ENCODE peak calls at places on chromosomes 5 and 9, in six cellular contexts. One of them, this sample, is unnamed.

GRCh38 chr9:27784999-27785713 is 211.9 kb upstream of the C9orf72 start:
- DNase-seq in neuronal stem cell: no peak
- DNase-seq in mesenchymal stem cell: peak
- DNase-seq in H9: no peak
- DNase-seq in H1: no peak
- DNase-seq in IMR-90: no peak
- DNase-seq in this sample: no peak

GRCh38 chr9:126860757-126861466 is 473 bp downstream of the ZBTB34 start:
- DNase-seq in mesenchymal stem cell: peak
- DNase-seq in H9: no peak
- DNase-seq in H1: no peak
- DNase-seq in IMR-90: no peak
- DNase-seq in neuronal stem cell: no peak
- DNase-seq in this sample: peak

GRCh38 chr5:60636001-60636400 is 64.0 kb downstream of the DEPDC1B start:
- DNase-seq in IMR-90: peak
- DNase-seq in H1: no peak
- DNase-seq in neuronal stem cell: no peak
- DNase-seq in H9: no peak
- DNase-seq in mesenchymal stem cell: no peak
- DNase-seq in this sample: no peak

GRCh38 chr5:137636846-137637515 is 98.9 kb downstream of the KLHL3 start:
- DNase-seq in H9: no peak
- DNase-seq in mesenchymal stem cell: no peak
- DNase-seq in IMR-90: no peak
- DNase-seq in neuronal stem cell: no peak
- DNase-seq in H1: no peak
- DNase-seq in this sample: no peak

GRCh38 chr5:102090770-102091169 is 205.3 kb downstream of the SLCO4C1 start:
- DNase-seq in neuronal stem cell: peak
- DNase-seq in IMR-90: no peak
- DNase-seq in H1: no peak
- DNase-seq in H9: no peak
- DNase-seq in mesenchymal stem cell: peak
- DNase-seq in this sample: no peak

GRCh38 chr9:123373941-123374340 is 17.9 kb downstream of the CRB2 start:
- DNase-seq in H9: peak
- DNase-seq in mesenchymal stem cell: peak
- DNase-seq in neuronal stem cell: peak
- DNase-seq in IMR-90: no peak
- DNase-seq in H1: no peak
- DNase-seq in this sample: no peak

GRCh38 chr9:109307380-109308240 is 13.2 kb downstream of the EPB41L4B start:
- DNase-seq in mesenchymal stem cell: no peak
- DNase-seq in H1: no peak
- DNase-seq in IMR-90: no peak
- DNase-seq in neuronal stem cell: no peak
- DNase-seq in H9: no peak
- DNase-seq in this sample: no peak

GRCh38 chr5:43145071-43145470 is 24.4 kb downstream of the ZNF131 start:
- DNase-seq in H1: no peak
- DNase-seq in IMR-90: no peak
- DNase-seq in neuronal stem cell: no peak
- DNase-seq in mesenchymal stem cell: no peak
- DNase-seq in H9: no peak
- DNase-seq in this sample: no peak

GRCh38 chr5:56326770-56327169 is 93.6 kb upstream of the ANKRD55 start:
- DNase-seq in H9: no peak
- DNase-seq in IMR-90: no peak
- DNase-seq in mesenchymal stem cell: no peak
- DNase-seq in H1: no peak
- DNase-seq in neuronal stem cell: no peak
- DNase-seq in this sample: no peak

GRCh38 chr5:107284822-107285510 is 385.8 kb downstream of the EFNA5 start:
- DNase-seq in H9: no peak
- DNase-seq in H1: no peak
- DNase-seq in IMR-90: peak
- DNase-seq in mesenchymal stem cell: peak
- DNase-seq in neuronal stem cell: no peak
- DNase-seq in this sample: peak

GRCh38 chr9:1946506-1946905 is 68.6 kb upstream of the SMARCA2 start:
- DNase-seq in mesenchymal stem cell: no peak
- DNase-seq in H1: no peak
- DNase-seq in neuronal stem cell: no peak
- DNase-seq in IMR-90: no peak
- DNase-seq in H9: no peak
- DNase-seq in this sample: no peak

GRCh38 chr5:140794594-140795258 is at the start of gene PCDHA2:
- DNase-seq in H9: no peak
- DNase-seq in IMR-90: no peak
- DNase-seq in mesenchymal stem cell: peak
- DNase-seq in H1: no peak
- DNase-seq in neuronal stem cell: no peak
- DNase-seq in this sample: no peak

GRCh38 chr5:100900796-100901731 is 2.0 kb downstream of the ST8SIA4 start:
- DNase-seq in IMR-90: peak
- DNase-seq in neuronal stem cell: peak
- DNase-seq in mesenchymal stem cell: peak
- DNase-seq in H1: no peak
- DNase-seq in H9: peak
- DNase-seq in this sample: peak

GRCh38 chr5:67051164-67051563 is 145.4 kb downstream of the CD180 start:
- DNase-seq in mesenchymal stem cell: no peak
- DNase-seq in H1: no peak
- DNase-seq in H9: no peak
- DNase-seq in neuronal stem cell: no peak
- DNase-seq in IMR-90: no peak
- DNase-seq in this sample: no peak

GRCh38 chr5:36726767-36727166 is 120.4 kb downstream of the SLC1A3 start:
- DNase-seq in mesenchymal stem cell: no peak
- DNase-seq in IMR-90: no peak
- DNase-seq in H1: no peak
- DNase-seq in neuronal stem cell: no peak
- DNase-seq in H9: no peak
- DNase-seq in this sample: no peak

GRCh38 chr5:157025093-157025698 is 33.7 kb downstream of the HAVCR1 start:
- DNase-seq in H1: no peak
- DNase-seq in mesenchymal stem cell: no peak
- DNase-seq in neuronal stem cell: no peak
- DNase-seq in H9: no peak
- DNase-seq in IMR-90: no peak
- DNase-seq in this sample: no peak

GRCh38 chr5:96331210-96331609 is 101.8 kb downstream of the PCSK1 start:
- DNase-seq in mesenchymal stem cell: peak
- DNase-seq in IMR-90: no peak
- DNase-seq in H9: no peak
- DNase-seq in H1: no peak
- DNase-seq in neuronal stem cell: no peak
- DNase-seq in this sample: no peak

GRCh38 chr5:150001660-150002493 is 1.3 kb downstream of the HMGXB3 start:
- DNase-seq in neuronal stem cell: peak
- DNase-seq in mesenchymal stem cell: peak
- DNase-seq in IMR-90: peak
- DNase-seq in H1: no peak
- DNase-seq in H9: peak
- DNase-seq in this sample: peak

GRCh38 chr5:72695659-72696058 is 120.8 kb upstream of the TNPO1 start:
- DNase-seq in mesenchymal stem cell: no peak
- DNase-seq in H1: no peak
- DNase-seq in neuronal stem cell: no peak
- DNase-seq in IMR-90: no peak
- DNase-seq in H9: no peak
- DNase-seq in this sample: no peak

GRCh38 chr9:571066-571465 is 270.4 kb upstream of the DMRT1 start:
- DNase-seq in H1: no peak
- DNase-seq in mesenchymal stem cell: no peak
- DNase-seq in H9: no peak
- DNase-seq in IMR-90: no peak
- DNase-seq in neuronal stem cell: no peak
- DNase-seq in this sample: no peak

GRCh38 chr9:114611516-114612271 is 603 bp downstream of the TMEM268 start:
- DNase-seq in IMR-90: peak
- DNase-seq in neuronal stem cell: no peak
- DNase-seq in mesenchymal stem cell: peak
- DNase-seq in H1: no peak
- DNase-seq in H9: peak
- DNase-seq in this sample: peak

GRCh38 chr5:146645382-146645781 is 129.4 kb upstream of the GPR151 start:
- DNase-seq in neuronal stem cell: no peak
- DNase-seq in mesenchymal stem cell: no peak
- DNase-seq in IMR-90: no peak
- DNase-seq in H1: no peak
- DNase-seq in H9: no peak
- DNase-seq in this sample: no peak

GRCh38 chr5:146644811-146645210 is 128.8 kb upstream of the GPR151 start:
- DNase-seq in H1: no peak
- DNase-seq in IMR-90: no peak
- DNase-seq in H9: no peak
- DNase-seq in mesenchymal stem cell: no peak
- DNase-seq in neuronal stem cell: no peak
- DNase-seq in this sample: no peak

GRCh38 chr5:146642410-146642809 is 126.4 kb upstream of the GPR151 start:
- DNase-seq in mesenchymal stem cell: no peak
- DNase-seq in IMR-90: no peak
- DNase-seq in H9: no peak
- DNase-seq in neuronal stem cell: no peak
- DNase-seq in H1: no peak
- DNase-seq in this sample: no peak

GRCh38 chr5:146646441-146646840 is 130.5 kb upstream of the GPR151 start:
- DNase-seq in H1: no peak
- DNase-seq in neuronal stem cell: no peak
- DNase-seq in IMR-90: no peak
- DNase-seq in H9: no peak
- DNase-seq in mesenchymal stem cell: no peak
- DNase-seq in this sample: no peak

DNA sequence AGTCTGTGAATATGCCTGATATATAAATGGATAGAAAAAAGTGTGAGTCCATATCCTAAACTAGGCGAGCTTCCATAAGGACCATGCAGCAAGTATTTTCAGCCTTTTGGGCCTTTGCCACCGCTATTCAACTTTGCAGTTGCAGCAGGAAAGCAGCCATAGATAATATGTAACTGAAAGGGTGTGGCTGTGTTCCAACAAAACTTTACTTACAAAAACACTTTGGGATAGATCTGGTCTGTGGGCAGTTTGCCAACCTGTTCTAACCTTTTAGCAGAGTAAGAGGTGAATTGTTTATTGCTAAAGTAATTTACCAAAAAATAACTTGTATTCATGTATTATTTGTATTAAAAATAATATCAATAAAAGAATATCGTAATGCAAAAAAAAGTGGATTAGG is 127.8 kb upstream of the GPR151 start:
- DNase-seq in IMR-90: no peak
- DNase-seq in H1: no peak
- DNase-seq in H9: no peak
- DNase-seq in neuronal stem cell: no peak
- DNase-seq in mesenchymal stem cell: no peak
- DNase-seq in this sample: no peak
- H4K91ac ChIP-seq in IMR-90: no peak
- H4K91ac ChIP-seq in H1: no peak
- H4K91ac ChIP-seq in H9: no peak
- H4K91ac ChIP-seq in neuronal stem cell: no peak
- H4K91ac ChIP-seq in mesenchymal stem cell: no peak
- H4K91ac ChIP-seq in this sample: no peak

DNA sequence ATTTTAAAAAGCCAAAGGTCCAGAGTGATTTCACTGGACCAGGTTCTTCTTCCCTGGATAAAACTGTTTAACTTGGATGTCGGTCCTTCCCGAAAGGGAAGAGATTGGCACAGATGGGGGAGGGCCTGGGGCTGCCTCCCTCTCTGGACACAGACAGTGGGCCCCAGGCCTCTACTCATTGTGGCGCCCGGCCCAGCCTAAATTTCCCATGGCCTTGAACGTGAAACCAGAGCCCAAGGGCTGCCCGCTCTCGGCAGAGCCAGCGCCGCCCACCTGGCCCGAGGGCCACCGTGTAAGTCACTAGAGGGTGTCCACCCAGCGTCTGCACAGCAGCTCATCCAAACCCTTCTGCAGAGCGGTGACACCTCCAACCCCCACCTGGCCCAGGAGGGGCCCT is 49.9 kb downstream of the NKD2 start:
- DNase-seq in IMR-90: no peak
- DNase-seq in mesenchymal stem cell: no peak
- DNase-seq in neuronal stem cell: no peak
- DNase-seq in H9: no peak
- DNase-seq in H1: no peak
- DNase-seq in this sample: no peak
- H4K91ac ChIP-seq in IMR-90: no peak
- H4K91ac ChIP-seq in mesenchymal stem cell: no peak
- H4K91ac ChIP-seq in neuronal stem cell: no peak
- H4K91ac ChIP-seq in H9: no peak
- H4K91ac ChIP-seq in H1: no peak
- H4K91ac ChIP-seq in this sample: no peak

GRCh38 chr5:160087244-160087643 is 32.0 kb downstream of the PWWP2A start:
- DNase-seq in mesenchymal stem cell: no peak
- DNase-seq in IMR-90: no peak
- DNase-seq in H9: no peak
- DNase-seq in neuronal stem cell: no peak
- DNase-seq in H1: no peak
- DNase-seq in this sample: no peak

GRCh38 chr5:160089549-160089948 is 29.7 kb downstream of the PWWP2A start:
- DNase-seq in H1: no peak
- DNase-seq in H9: no peak
- DNase-seq in mesenchymal stem cell: no peak
- DNase-seq in IMR-90: no peak
- DNase-seq in neuronal stem cell: no peak
- DNase-seq in this sample: no peak

GRCh38 chr5:160088805-160089204 is 30.4 kb downstream of the PWWP2A start:
- DNase-seq in H9: no peak
- DNase-seq in IMR-90: no peak
- DNase-seq in mesenchymal stem cell: no peak
- DNase-seq in neuronal stem cell: no peak
- DNase-seq in H1: no peak
- DNase-seq in this sample: no peak

GRCh38 chr5:160092519-160092918 is 26.7 kb downstream of the PWWP2A start:
- DNase-seq in mesenchymal stem cell: no peak
- DNase-seq in neuronal stem cell: no peak
- DNase-seq in H9: no peak
- DNase-seq in H1: no peak
- DNase-seq in IMR-90: no peak
- DNase-seq in this sample: no peak

GRCh38 chr5:160090059-160090458 is 29.2 kb downstream of the PWWP2A start:
- DNase-seq in neuronal stem cell: no peak
- DNase-seq in IMR-90: no peak
- DNase-seq in mesenchymal stem cell: no peak
- DNase-seq in H9: no peak
- DNase-seq in H1: no peak
- DNase-seq in this sample: no peak
- H4K91ac ChIP-seq in neuronal stem cell: no peak
- H4K91ac ChIP-seq in IMR-90: no peak
- H4K91ac ChIP-seq in mesenchymal stem cell: no peak
- H4K91ac ChIP-seq in H9: no peak
- H4K91ac ChIP-seq in H1: no peak
- H4K91ac ChIP-seq in this sample: no peak

DNA sequence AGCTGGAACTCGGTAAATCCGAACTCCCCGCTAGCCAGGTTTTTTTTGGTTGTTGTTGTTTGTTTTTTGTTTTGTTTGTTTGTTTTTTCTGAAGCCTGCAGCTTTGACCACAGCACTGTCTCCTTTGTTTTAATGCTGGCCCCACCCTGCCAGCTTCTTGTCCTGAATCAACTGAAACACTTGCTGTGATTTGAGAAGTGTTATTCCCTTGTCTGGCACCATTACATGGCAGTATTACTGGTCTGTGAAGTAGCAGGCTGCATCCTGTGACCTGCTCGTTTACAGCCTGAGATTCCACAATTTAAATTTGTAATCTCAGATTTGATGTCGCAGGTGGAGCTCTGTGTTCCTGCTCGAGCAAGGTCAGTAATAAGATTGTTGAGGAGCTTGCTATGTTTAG is 1.4 kb upstream of the SLC36A2 start:
- DNase-seq in neuronal stem cell: no peak
- DNase-seq in mesenchymal stem cell: no peak
- DNase-seq in IMR-90: no peak
- DNase-seq in H1: no peak
- DNase-seq in H9: no peak
- DNase-seq in this sample: no peak
- H4K91ac ChIP-seq in neuronal stem cell: no peak
- H4K91ac ChIP-seq in mesenchymal stem cell: no peak
- H4K91ac ChIP-seq in IMR-90: no peak
- H4K91ac ChIP-seq in H1: no peak
- H4K91ac ChIP-seq in H9: no peak
- H4K91ac ChIP-seq in this sample: no peak

This sample was measured in trophoblast cell.